ENCODE peak calls at places on chromosomes 5 and 9, in six cellular contexts. One of them, this sample, is unnamed.

GRCh38 chr5:916441-917293 is 24.0 kb downstream of the TRIP13 start:
- DNase-seq in CD4-positive, CD25-positive, alpha-beta regulatory T cell: no peak
- DNase-seq in stimulated activated CD8-positive, alpha-beta memory T cell treated with anti-CD3 and anti-CD28 coated beads, Interleukin-15, amount 100 ng/mL, for 4 hours: no peak
- DNase-seq in AG09319: no peak
- DNase-seq in fibroblast of the conjunctiva: no peak
- DNase-seq in AG20443: no peak
- DNase-seq in this sample: no peak

GRCh38 chr5:7412369-7412768 is 16.4 kb downstream of the ADCY2 start:
- DNase-seq in CD4-positive, CD25-positive, alpha-beta regulatory T cell: no peak
- DNase-seq in stimulated activated CD8-positive, alpha-beta memory T cell treated with anti-CD3 and anti-CD28 coated beads, Interleukin-15, amount 100 ng/mL, for 4 hours: no peak
- DNase-seq in AG09319: no peak
- DNase-seq in fibroblast of the conjunctiva: no peak
- DNase-seq in AG20443: no peak
- DNase-seq in this sample: no peak

GRCh38 chr5:33701251-33701650 is 190.5 kb downstream of the ADAMTS12 start:
- DNase-seq in CD4-positive, CD25-positive, alpha-beta regulatory T cell: no peak
- DNase-seq in stimulated activated CD8-positive, alpha-beta memory T cell treated with anti-CD3 and anti-CD28 coated beads, Interleukin-15, amount 100 ng/mL, for 4 hours: no peak
- DNase-seq in AG09319: no peak
- DNase-seq in fibroblast of the conjunctiva: no peak
- DNase-seq in AG20443: peak
- DNase-seq in this sample: no peak

GRCh38 chr9:4228606-4229005 is 71.3 kb downstream of the GLIS3 start:
- DNase-seq in CD4-positive, CD25-positive, alpha-beta regulatory T cell: no peak
- DNase-seq in stimulated activated CD8-positive, alpha-beta memory T cell treated with anti-CD3 and anti-CD28 coated beads, Interleukin-15, amount 100 ng/mL, for 4 hours: no peak
- DNase-seq in AG09319: no peak
- DNase-seq in fibroblast of the conjunctiva: no peak
- DNase-seq in AG20443: peak
- DNase-seq in this sample: no peak

GRCh38 chr5:98320317-98320716 is 453.1 kb upstream of the RGMB start:
- DNase-seq in CD4-positive, CD25-positive, alpha-beta regulatory T cell: no peak
- DNase-seq in stimulated activated CD8-positive, alpha-beta memory T cell treated with anti-CD3 and anti-CD28 coated beads, Interleukin-15, amount 100 ng/mL, for 4 hours: no peak
- DNase-seq in AG09319: no peak
- DNase-seq in fibroblast of the conjunctiva: no peak
- DNase-seq in AG20443: no peak
- DNase-seq in this sample: no peak

GRCh38 chr9:90946981-90947380 is 145.4 kb downstream of the SYK start:
- DNase-seq in CD4-positive, CD25-positive, alpha-beta regulatory T cell: no peak
- DNase-seq in stimulated activated CD8-positive, alpha-beta memory T cell treated with anti-CD3 and anti-CD28 coated beads, Interleukin-15, amount 100 ng/mL, for 4 hours: no peak
- DNase-seq in AG09319: no peak
- DNase-seq in fibroblast of the conjunctiva: no peak
- DNase-seq in AG20443: no peak
- DNase-seq in this sample: no peak

GRCh38 chr9:7233516-7233915 is 475.7 kb downstream of the KDM4C start:
- DNase-seq in CD4-positive, CD25-positive, alpha-beta regulatory T cell: no peak
- DNase-seq in stimulated activated CD8-positive, alpha-beta memory T cell treated with anti-CD3 and anti-CD28 coated beads, Interleukin-15, amount 100 ng/mL, for 4 hours: no peak
- DNase-seq in AG09319: no peak
- DNase-seq in fibroblast of the conjunctiva: no peak
- DNase-seq in AG20443: no peak
- DNase-seq in this sample: no peak

GRCh38 chr5:112682621-112683061 is 55.0 kb upstream of the APC start:
- DNase-seq in CD4-positive, CD25-positive, alpha-beta regulatory T cell: no peak
- DNase-seq in stimulated activated CD8-positive, alpha-beta memory T cell treated with anti-CD3 and anti-CD28 coated beads, Interleukin-15, amount 100 ng/mL, for 4 hours: no peak
- DNase-seq in AG09319: no peak
- DNase-seq in fibroblast of the conjunctiva: no peak
- DNase-seq in AG20443: peak
- DNase-seq in this sample: no peak

GRCh38 chr5:129904102-129904666 is at the start of gene CHSY3:
- DNase-seq in CD4-positive, CD25-positive, alpha-beta regulatory T cell: no peak
- DNase-seq in stimulated activated CD8-positive, alpha-beta memory T cell treated with anti-CD3 and anti-CD28 coated beads, Interleukin-15, amount 100 ng/mL, for 4 hours: no peak
- DNase-seq in AG09319: peak
- DNase-seq in fibroblast of the conjunctiva: peak
- DNase-seq in AG20443: peak
- DNase-seq in this sample: peak

GRCh38 chr5:179914032-179914755 is 6.5 kb upstream of the TBC1D9B start:
- DNase-seq in CD4-positive, CD25-positive, alpha-beta regulatory T cell: no peak
- DNase-seq in stimulated activated CD8-positive, alpha-beta memory T cell treated with anti-CD3 and anti-CD28 coated beads, Interleukin-15, amount 100 ng/mL, for 4 hours: no peak
- DNase-seq in AG09319: no peak
- DNase-seq in fibroblast of the conjunctiva: no peak
- DNase-seq in AG20443: peak
- DNase-seq in this sample: no peak

GRCh38 chr5:31362931-31363568 is 168.8 kb downstream of the DROSHA start:
- DNase-seq in CD4-positive, CD25-positive, alpha-beta regulatory T cell: no peak
- DNase-seq in stimulated activated CD8-positive, alpha-beta memory T cell treated with anti-CD3 and anti-CD28 coated beads, Interleukin-15, amount 100 ng/mL, for 4 hours: no peak
- DNase-seq in AG09319: no peak
- DNase-seq in fibroblast of the conjunctiva: no peak
- DNase-seq in AG20443: peak
- DNase-seq in this sample: no peak

GRCh38 chr5:177290816-177291596 is 12.5 kb downstream of the RAB24 start:
- DNase-seq in CD4-positive, CD25-positive, alpha-beta regulatory T cell: no peak
- DNase-seq in stimulated activated CD8-positive, alpha-beta memory T cell treated with anti-CD3 and anti-CD28 coated beads, Interleukin-15, amount 100 ng/mL, for 4 hours: no peak
- DNase-seq in AG09319: no peak
- DNase-seq in fibroblast of the conjunctiva: no peak
- DNase-seq in AG20443: no peak
- DNase-seq in this sample: no peak

GRCh38 chr9:95822583-95823431 is 52.7 kb upstream of the ERCC6L2 start:
- DNase-seq in CD4-positive, CD25-positive, alpha-beta regulatory T cell: no peak
- DNase-seq in stimulated activated CD8-positive, alpha-beta memory T cell treated with anti-CD3 and anti-CD28 coated beads, Interleukin-15, amount 100 ng/mL, for 4 hours: no peak
- DNase-seq in AG09319: peak
- DNase-seq in fibroblast of the conjunctiva: peak
- DNase-seq in AG20443: peak
- DNase-seq in this sample: peak

GRCh38 chr5:132104561-132104960 is 31.0 kb downstream of the CSF2 start:
- DNase-seq in CD4-positive, CD25-positive, alpha-beta regulatory T cell: no peak
- DNase-seq in stimulated activated CD8-positive, alpha-beta memory T cell treated with anti-CD3 and anti-CD28 coated beads, Interleukin-15, amount 100 ng/mL, for 4 hours: no peak
- DNase-seq in AG09319: no peak
- DNase-seq in fibroblast of the conjunctiva: no peak
- DNase-seq in AG20443: peak
- DNase-seq in this sample: no peak

GRCh38 chr9:128555180-128555721 is 2.9 kb downstream of the SPTAN1 start:
- DNase-seq in CD4-positive, CD25-positive, alpha-beta regulatory T cell: no peak
- DNase-seq in stimulated activated CD8-positive, alpha-beta memory T cell treated with anti-CD3 and anti-CD28 coated beads, Interleukin-15, amount 100 ng/mL, for 4 hours: no peak
- DNase-seq in AG09319: no peak
- DNase-seq in fibroblast of the conjunctiva: no peak
- DNase-seq in AG20443: peak
- DNase-seq in this sample: no peak